ENCODE peak calls at places on chromosomes 7 and 10, in five cellular contexts. One of them, this sample, is unnamed. For H3K9me3, the result is how much of the 10 kb centered on the place peaks cover.

GRCh38 chr10:129641351-129641750 is 174.3 kb downstream of the MGMT start:
- ATAC-seq in HepG2: no peak
- ATAC-seq in GM12878: no peak
- ATAC-seq in K562: no peak
- ATAC-seq in A549: no peak
- ATAC-seq in this sample: no peak

GRCh38 chr7:98200364-98200763 is 10.9 kb upstream of the BHLHA15 start:
- ATAC-seq in K562: no peak
- ATAC-seq in A549: no peak
- ATAC-seq in GM12878: peak
- ATAC-seq in HepG2: no peak
- ATAC-seq in this sample: no peak

GRCh38 chr10:22988581-22989360 is 60.9 kb downstream of the ARMC3 start:
- ATAC-seq in A549: peak
- ATAC-seq in GM12878: peak
- ATAC-seq in K562: peak
- ATAC-seq in HepG2: peak
- ATAC-seq in this sample: peak

GRCh38 chr7:113188396-113188795 is 70.0 kb upstream of the SMIM30 start:
- ATAC-seq in A549: no peak
- ATAC-seq in K562: no peak
- ATAC-seq in GM12878: no peak
- ATAC-seq in HepG2: no peak
- ATAC-seq in this sample: no peak

GRCh38 chr7:74051629-74052410 is 23.8 kb downstream of the ELN start:
- ATAC-seq in GM12878: peak
- ATAC-seq in HepG2: peak
- ATAC-seq in K562: peak
- ATAC-seq in A549: peak
- ATAC-seq in this sample: no peak

GRCh38 chr7:36127075-36127740 is 25.8 kb upstream of the EEPD1 start:
- ATAC-seq in HepG2: no peak
- ATAC-seq in A549: no peak
- ATAC-seq in K562: no peak
- ATAC-seq in GM12878: peak
- ATAC-seq in this sample: no peak

GRCh38 chr10:105950410-105950809 is 1214.1 kb downstream of the SORCS1 start:
- ATAC-seq in GM12878: peak
- ATAC-seq in HepG2: peak
- ATAC-seq in A549: no peak
- ATAC-seq in K562: no peak
- ATAC-seq in this sample: peak

GRCh38 chr10:102120987-102121738 is 995 bp upstream of the LDB1 start:
- ATAC-seq in K562: peak
- ATAC-seq in GM12878: no peak
- ATAC-seq in HepG2: no peak
- ATAC-seq in A549: no peak
- ATAC-seq in this sample: peak

GRCh38 chr10:85917601-85918000 is 449.0 kb downstream of the GRID1 start:
- ATAC-seq in K562: no peak
- ATAC-seq in A549: no peak
- ATAC-seq in GM12878: no peak
- ATAC-seq in HepG2: no peak
- ATAC-seq in this sample: no peak

GRCh38 chr10:69916133-69916532 is 114.4 kb downstream of the COL13A1 start:
- ATAC-seq in HepG2: no peak
- ATAC-seq in K562: no peak
- ATAC-seq in GM12878: no peak
- ATAC-seq in A549: no peak
- ATAC-seq in this sample: no peak

GRCh38 chr7:49137978-49138377 is 213.6 kb downstream of the CDC14C start:
- ATAC-seq in K562: no peak
- ATAC-seq in GM12878: no peak
- ATAC-seq in HepG2: no peak
- ATAC-seq in A549: no peak
- ATAC-seq in this sample: no peak

GRCh38 chr10:10684972-10685371 is 332.7 kb upstream of the CELF2 start:
- ATAC-seq in GM12878: no peak
- ATAC-seq in HepG2: no peak
- ATAC-seq in A549: no peak
- ATAC-seq in K562: no peak
- ATAC-seq in this sample: no peak

GRCh38 chr7:151340794-151341356 is 737 bp upstream of the NUB1 start:
- ATAC-seq in K562: no peak
- ATAC-seq in A549: peak
- ATAC-seq in HepG2: peak
- ATAC-seq in GM12878: no peak
- ATAC-seq in this sample: no peak

GRCh38 chr7:149873968-149874643 is at the start of gene ATP6V0E2:
- ATAC-seq in K562: peak
- ATAC-seq in A549: no peak
- ATAC-seq in GM12878: peak
- ATAC-seq in HepG2: peak
- ATAC-seq in this sample: peak

GRCh38 chr10:16884485-16884884 is 67.3 kb upstream of the RSU1 start:
- ATAC-seq in K562: no peak
- ATAC-seq in HepG2: no peak
- ATAC-seq in GM12878: no peak
- ATAC-seq in A549: no peak
- ATAC-seq in this sample: no peak

GRCh38 chr10:72069751-72070501 is 18.4 kb downstream of the SPOCK2 start:
- ATAC-seq in A549: no peak
- ATAC-seq in GM12878: no peak
- ATAC-seq in K562: peak
- ATAC-seq in HepG2: no peak
- ATAC-seq in this sample: no peak

GRCh38 chr10:95360122-95360715 is 69.4 kb upstream of the PDLIM1 start:
- ATAC-seq in GM12878: peak
- ATAC-seq in A549: no peak
- ATAC-seq in HepG2: no peak
- ATAC-seq in K562: peak
- ATAC-seq in this sample: no peak

GRCh38 chr7:32958046-32959025 is 1.1 kb downstream of the FKBP9 start:
- ATAC-seq in HepG2: peak
- ATAC-seq in GM12878: no peak
- ATAC-seq in K562: peak
- ATAC-seq in A549: peak
- ATAC-seq in this sample: peak

GRCh38 chr10:88728107-88728763 is 22.2 kb downstream of the LIPK start:
- ATAC-seq in A549: no peak
- ATAC-seq in K562: peak
- ATAC-seq in HepG2: peak
- ATAC-seq in GM12878: peak
- ATAC-seq in this sample: no peak

GRCh38 chr7:153859239-153859638 is 193.0 kb upstream of the DPP6 start:
- ATAC-seq in A549: no peak
- ATAC-seq in GM12878: no peak
- ATAC-seq in K562: no peak
- ATAC-seq in HepG2: no peak
- ATAC-seq in this sample: no peak
- H3K9me3 ChIP-seq in A549: under half
- H3K9me3 ChIP-seq in GM12878: under half
- H3K9me3 ChIP-seq in K562: under half
- H3K9me3 ChIP-seq in HepG2: under half
- H3K9me3 ChIP-seq in this sample: under half

DNA sequence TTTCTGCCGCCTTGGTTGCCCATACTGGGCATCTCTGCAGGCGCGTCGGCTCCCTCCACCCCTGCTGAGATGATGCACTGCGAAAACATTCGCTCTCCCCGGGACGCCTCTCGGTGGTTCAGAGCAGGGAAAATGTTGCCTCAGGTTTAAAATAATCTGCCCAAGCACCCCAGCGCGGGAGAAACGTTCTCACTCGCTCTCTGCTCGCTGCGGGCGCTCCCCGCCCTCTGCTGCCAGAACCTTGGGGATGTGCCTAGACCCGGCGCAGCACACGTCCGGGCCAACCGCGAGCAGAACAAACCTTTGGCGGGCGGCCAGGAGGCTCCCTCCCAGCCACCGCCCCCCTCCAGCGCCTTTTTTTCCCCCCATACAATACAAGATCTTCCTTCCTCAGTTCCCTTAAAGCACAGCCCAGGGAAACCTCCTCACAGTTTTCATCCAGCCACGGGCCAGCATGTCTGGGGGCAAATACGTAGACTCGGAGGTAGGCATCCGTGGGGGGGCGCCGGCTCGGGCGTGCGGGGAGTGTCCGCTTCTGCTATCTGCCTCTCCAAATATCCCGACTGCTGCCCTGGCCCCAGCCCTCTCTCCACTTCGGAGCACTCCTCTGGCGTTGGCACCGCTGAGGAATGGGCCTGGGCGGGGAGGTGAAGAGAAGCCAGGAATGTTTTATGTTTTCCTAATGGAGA is at the start of gene CAV1:
- ATAC-seq in A549: peak
- ATAC-seq in GM12878: peak
- ATAC-seq in K562: peak
- ATAC-seq in HepG2: peak
- ATAC-seq in this sample: peak
- TF ChIP-seq EP300 in A549: peak
- TF ChIP-seq EP300 in GM12878: no peak
- TF ChIP-seq EP300 in K562: no peak
- TF ChIP-seq EP300 in HepG2: no peak
- TF ChIP-seq EP300 in this sample: no peak

GRCh38 chr10:15459218-15459617 is 88.1 kb upstream of the FAM171A1 start:
- ATAC-seq in A549: no peak
- ATAC-seq in GM12878: no peak
- ATAC-seq in HepG2: no peak
- ATAC-seq in K562: no peak
- ATAC-seq in this sample: no peak
- H3K9me3 ChIP-seq in A549: under half
- H3K9me3 ChIP-seq in GM12878: under half
- H3K9me3 ChIP-seq in HepG2: under half
- H3K9me3 ChIP-seq in K562: under half
- H3K9me3 ChIP-seq in this sample: under half

DNA sequence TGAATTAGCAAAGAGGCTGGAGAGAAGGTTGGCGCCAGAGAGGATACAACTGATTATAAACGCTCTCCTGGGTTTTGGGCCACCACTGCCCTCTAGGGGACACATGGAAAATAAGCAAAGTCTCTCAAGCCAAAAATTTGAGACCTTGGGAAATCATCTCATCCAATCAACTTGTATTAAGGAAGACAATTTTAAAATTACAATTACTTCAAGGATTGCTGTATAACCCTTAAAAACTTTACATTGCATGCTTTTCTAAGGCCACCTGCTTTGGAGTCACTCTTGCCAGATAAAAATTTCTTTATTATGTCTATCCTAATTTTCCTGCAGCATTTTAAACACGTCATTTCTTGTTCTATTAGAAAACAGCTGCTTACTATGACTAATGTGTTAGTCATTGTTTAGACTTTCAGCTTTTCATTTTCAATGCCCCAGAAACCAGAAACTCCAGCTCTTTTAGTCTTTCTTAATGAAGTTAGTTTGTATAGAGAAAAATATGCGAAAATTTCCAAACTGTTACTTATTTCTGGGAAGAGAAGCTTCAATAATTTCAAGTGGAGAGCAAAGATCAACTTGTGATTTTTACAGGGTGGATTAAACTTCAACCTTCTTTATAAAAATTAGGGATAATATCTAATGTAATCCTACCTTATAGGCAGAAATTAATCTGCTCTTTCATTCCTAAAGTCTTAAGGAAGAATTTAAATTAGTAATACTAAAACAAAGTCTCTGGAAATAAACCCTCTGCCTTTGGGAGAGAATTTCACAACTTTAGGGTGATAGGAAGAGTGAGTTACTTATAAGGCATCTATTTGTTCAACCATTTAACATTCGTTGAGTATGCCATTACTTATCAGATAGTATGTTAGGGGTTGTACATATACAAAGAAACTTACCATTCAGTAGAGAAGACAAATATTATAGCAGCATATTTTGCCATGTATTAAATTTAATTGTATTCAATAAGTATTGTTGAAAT is 20.6 kb upstream of the RHOBTB1 start:
- ATAC-seq in HepG2: peak
- ATAC-seq in GM12878: peak
- ATAC-seq in A549: peak
- ATAC-seq in K562: peak
- ATAC-seq in this sample: peak
- TF ChIP-seq EP300 in HepG2: no peak
- TF ChIP-seq EP300 in GM12878: no peak
- TF ChIP-seq EP300 in A549: peak
- TF ChIP-seq EP300 in K562: peak
- TF ChIP-seq EP300 in this sample: no peak

DNA sequence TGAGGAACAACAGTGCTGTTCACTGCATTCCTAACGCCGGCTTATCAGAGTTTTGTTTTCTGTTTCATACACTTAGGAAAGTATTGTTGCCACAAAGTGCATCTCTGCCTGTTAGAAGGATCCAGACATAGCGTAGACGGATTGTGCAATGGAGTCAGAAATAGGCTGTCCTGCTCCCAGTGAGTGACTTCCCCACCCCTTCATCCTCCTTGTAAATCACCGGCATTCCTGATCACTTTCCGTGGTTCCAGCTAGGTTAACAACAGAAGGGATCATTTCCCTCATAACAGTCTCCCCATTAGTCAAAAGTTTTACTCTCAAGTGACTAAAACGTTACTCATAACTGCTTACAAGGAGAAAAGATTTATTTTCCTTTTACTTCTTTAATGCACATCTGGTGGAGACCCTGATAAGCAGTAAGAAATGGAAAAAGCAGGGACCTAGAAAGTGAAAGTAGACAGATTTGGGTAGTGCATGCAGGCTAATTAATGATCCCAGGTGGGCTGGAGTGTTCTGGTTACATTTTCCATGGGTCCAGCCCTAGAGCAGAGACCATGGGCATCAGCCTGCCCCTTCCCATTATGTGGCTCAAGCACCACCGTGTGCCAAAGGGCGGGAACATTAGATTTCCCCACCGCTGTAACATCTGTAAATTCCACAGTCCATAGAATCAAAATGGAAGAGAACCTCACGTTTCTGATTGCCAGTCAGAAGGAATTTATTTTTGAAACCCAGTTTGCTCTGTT is 395.1 kb upstream of the GALNT17 start:
- ATAC-seq in HepG2: no peak
- ATAC-seq in K562: no peak
- ATAC-seq in GM12878: peak
- ATAC-seq in A549: peak
- ATAC-seq in this sample: peak
- H3K9me3 ChIP-seq in HepG2: under half
- H3K9me3 ChIP-seq in K562: under half
- H3K9me3 ChIP-seq in GM12878: under half
- H3K9me3 ChIP-seq in A549: under half
- H3K9me3 ChIP-seq in this sample: under half

GRCh38 chr10:91349381-91349780 is 60.8 kb upstream of the HECTD2 start:
- ATAC-seq in A549: no peak
- ATAC-seq in HepG2: no peak
- ATAC-seq in GM12878: no peak
- ATAC-seq in K562: no peak
- ATAC-seq in this sample: peak
- TF ChIP-seq EP300 in A549: no peak
- TF ChIP-seq EP300 in HepG2: no peak
- TF ChIP-seq EP300 in GM12878: no peak
- TF ChIP-seq EP300 in K562: no peak
- TF ChIP-seq EP300 in this sample: no peak

GRCh38 chr7:158123753-158124152 is 463.9 kb downstream of the PTPRN2 start:
- ATAC-seq in HepG2: no peak
- ATAC-seq in K562: no peak
- ATAC-seq in A549: no peak
- ATAC-seq in GM12878: no peak
- ATAC-seq in this sample: no peak
- H3K9me3 ChIP-seq in HepG2: under half
- H3K9me3 ChIP-seq in K562: under half
- H3K9me3 ChIP-seq in A549: under half
- H3K9me3 ChIP-seq in GM12878: under half
- H3K9me3 ChIP-seq in this sample: under half